ENCODE peak calls at places on chromosomes 11 and 22, in four cellular contexts. One of them, this sample, is unnamed.

GRCh38 chr11:33063326-33063775 is 24.0 kb downstream of the TCP11L1 start:
- DNase-seq in hippocampal formation: no peak
- DNase-seq in T47D: no peak
- DNase-seq in ACHN: no peak
- DNase-seq in this sample: no peak

GRCh38 chr22:46592390-46592872 is 27.8 kb upstream of the GRAMD4 start:
- DNase-seq in hippocampal formation: peak
- DNase-seq in T47D: no peak
- DNase-seq in ACHN: peak
- DNase-seq in this sample: no peak

GRCh38 chr22:32333141-32333768 is 24.4 kb upstream of the RFPL3 start:
- DNase-seq in hippocampal formation: no peak
- DNase-seq in T47D: no peak
- DNase-seq in ACHN: no peak
- DNase-seq in this sample: no peak

GRCh38 chr11:27926056-27926455 is 181.9 kb downstream of the KIF18A start:
- DNase-seq in hippocampal formation: no peak
- DNase-seq in T47D: no peak
- DNase-seq in ACHN: no peak
- DNase-seq in this sample: no peak

GRCh38 chr11:88801484-88802123 is 264.2 kb downstream of the GRM5 start:
- DNase-seq in hippocampal formation: no peak
- DNase-seq in T47D: no peak
- DNase-seq in ACHN: no peak
- DNase-seq in this sample: no peak

GRCh38 chr22:46172522-46172921 is 22.2 kb downstream of the PPARA start:
- DNase-seq in hippocampal formation: no peak
- DNase-seq in T47D: no peak
- DNase-seq in ACHN: no peak
- DNase-seq in this sample: no peak

GRCh38 chr22:37181681-37182080 is 6.4 kb downstream of the C1QTNF6 start:
- DNase-seq in hippocampal formation: no peak
- DNase-seq in T47D: no peak
- DNase-seq in ACHN: no peak
- DNase-seq in this sample: no peak

GRCh38 chr11:111642521-111642920 is 40.3 kb downstream of the SIK2 start:
- DNase-seq in hippocampal formation: no peak
- DNase-seq in T47D: no peak
- DNase-seq in ACHN: no peak
- DNase-seq in this sample: no peak

GRCh38 chr11:130852589-130852988 is 63.7 kb downstream of the SNX19 start:
- DNase-seq in hippocampal formation: no peak
- DNase-seq in T47D: no peak
- DNase-seq in ACHN: no peak
- DNase-seq in this sample: no peak

GRCh38 chr11:129090056-129090455 is 102.1 kb downstream of the ARHGAP32 start:
- DNase-seq in hippocampal formation: no peak
- DNase-seq in T47D: no peak
- DNase-seq in ACHN: no peak
- DNase-seq in this sample: no peak

GRCh38 chr11:62611705-62612365 is 740 bp downstream of the EML3 start:
- DNase-seq in hippocampal formation: no peak
- DNase-seq in T47D: peak
- DNase-seq in ACHN: peak
- DNase-seq in this sample: peak

GRCh38 chr11:46514370-46514769 is 79.5 kb downstream of the AMBRA1 start:
- DNase-seq in hippocampal formation: no peak
- DNase-seq in T47D: no peak
- DNase-seq in ACHN: no peak
- DNase-seq in this sample: peak

GRCh38 chr11:7020183-7020917 is at the start of the genes NLRP14 and ZNF214:
- DNase-seq in hippocampal formation: peak
- DNase-seq in T47D: peak
- DNase-seq in ACHN: peak
- DNase-seq in this sample: peak

GRCh38 chr11:27722117-27722844 is 22.0 kb upstream of the BDNF start:
- DNase-seq in hippocampal formation: no peak
- DNase-seq in T47D: no peak
- DNase-seq in ACHN: peak
- DNase-seq in this sample: no peak

GRCh38 chr11:76229690-76230240 is 23.5 kb upstream of the WNT11 start:
- DNase-seq in hippocampal formation: no peak
- DNase-seq in T47D: no peak
- DNase-seq in ACHN: no peak
- DNase-seq in this sample: no peak

GRCh38 chr11:96326954-96327353 is 16.0 kb downstream of the MAML2 start:
- DNase-seq in hippocampal formation: no peak
- DNase-seq in T47D: peak
- DNase-seq in ACHN: no peak
- DNase-seq in this sample: no peak

GRCh38 chr11:69760319-69760718 is 14.8 kb downstream of the FGF4 start:
- DNase-seq in hippocampal formation: no peak
- DNase-seq in T47D: no peak
- DNase-seq in ACHN: no peak
- DNase-seq in this sample: no peak

GRCh38 chr11:62171261-62171723 is 18.7 kb upstream of the SCGB1D1 start:
- DNase-seq in hippocampal formation: peak
- DNase-seq in T47D: peak
- DNase-seq in ACHN: peak
- DNase-seq in this sample: peak

GRCh38 chr11:30586251-30587144 is at the start of gene MPPED2:
- DNase-seq in hippocampal formation: no peak
- DNase-seq in T47D: peak
- DNase-seq in ACHN: no peak
- DNase-seq in this sample: no peak

GRCh38 chr11:45102361-45102809 is 44.1 kb upstream of the PRDM11 start:
- DNase-seq in hippocampal formation: no peak
- DNase-seq in T47D: no peak
- DNase-seq in ACHN: no peak
- DNase-seq in this sample: no peak

GRCh38 chr11:19499999-19500398 is 212.6 kb upstream of the NAV2 start:
- DNase-seq in hippocampal formation: no peak
- DNase-seq in T47D: no peak
- DNase-seq in ACHN: no peak
- DNase-seq in this sample: no peak

GRCh38 chr11:279966-280761 is 2.0 kb downstream of the NLRP6 start:
- DNase-seq in hippocampal formation: no peak
- DNase-seq in T47D: peak
- DNase-seq in ACHN: peak
- DNase-seq in this sample: no peak

GRCh38 chr22:42343136-42343484 is 72.7 kb upstream of the TCF20 start:
- DNase-seq in hippocampal formation: no peak
- DNase-seq in T47D: no peak
- DNase-seq in ACHN: no peak
- DNase-seq in this sample: no peak

GRCh38 chr11:48900131-48900800 is 83.4 kb downstream of the TRIM51G start:
- DNase-seq in hippocampal formation: no peak
- DNase-seq in T47D: peak
- DNase-seq in ACHN: no peak
- DNase-seq in this sample: no peak

GRCh38 chr11:111064118-111064517 is 181.4 kb upstream of the POU2AF2 start:
- DNase-seq in hippocampal formation: peak
- DNase-seq in T47D: peak
- DNase-seq in ACHN: no peak
- DNase-seq in this sample: no peak

GRCh38 chr11:134045799-134046635 is 22.9 kb upstream of the JAM3 start:
- DNase-seq in hippocampal formation: no peak
- DNase-seq in T47D: peak
- DNase-seq in ACHN: no peak
- DNase-seq in this sample: no peak

GRCh38 chr11:14424096-14424495 is 65.1 kb upstream of the RRAS2 start:
- DNase-seq in hippocampal formation: no peak
- DNase-seq in T47D: no peak
- DNase-seq in ACHN: peak
- DNase-seq in this sample: no peak